ENCODE peak calls at places on chromosomes 6 and 20, in ten cellular contexts. T, O, F, Q, N, P, V, S, J and D are unnamed samples.

GRCh38 chr20:54197621-54198604 is 10.0 kb upstream of the PFDN4 start:
- DNase-seq in T (no peak), J (no peak), P (no peak), S (no peak), V (peak), O (no peak), F (no peak), Q (no peak), N (peak), D (no peak)

GRCh38 chr6:1630771-1631217 is 21.1 kb downstream of the FOXC1 start:
- DNase-seq in O (no peak), S (no peak), V (peak), T (peak), F (no peak), J (no peak), Q (no peak), P (no peak), N (no peak), D (no peak)

GRCh38 chr6:143575440-143575839 is 63.9 kb upstream of the FUCA2 start:
- DNase-seq in F (peak), O (peak), N (peak), S (peak), T (no peak), P (no peak), Q (peak), J (peak), V (peak), D (peak)

GRCh38 chr6:73121421-73121993 is 103.8 kb downstream of the KHDC1L start:
- DNase-seq in J (no peak), Q (no peak), T (no peak), O (peak), V (peak), S (no peak), N (peak), P (no peak), F (no peak), D (no peak)

GRCh38 chr6:79946773-79947190 is 571 bp downstream of the ELOVL4 start:
- DNase-seq in S (no peak), O (peak), N (peak), P (no peak), Q (peak), T (peak), F (peak), V (peak), J (peak), D (no peak)

GRCh38 chr6:87698618-87699017 is 3.4 kb downstream of the AKIRIN2 start:
- DNase-seq in O (no peak), T (no peak), Q (no peak), V (peak), J (no peak), N (peak), P (no peak), S (no peak), F (no peak), D (no peak)

GRCh38 chr20:62645613-62646012 is 3.3 kb downstream of the SLCO4A1 start:
- DNase-seq in F (no peak), Q (no peak), J (no peak), O (no peak), P (no peak), T (no peak), N (no peak), S (no peak), V (no peak), D (no peak)

GRCh38 chr20:4455301-4455701 is 266.4 kb upstream of the PRND start:
- DNase-seq in Q (no peak), F (no peak), N (peak), J (no peak), T (no peak), P (no peak), O (no peak), S (no peak), V (no peak), D (no peak)

GRCh38 chr20:24674921-24675605 is 205.6 kb downstream of the SYNDIG1 start:
- DNase-seq in P (no peak), F (no peak), T (peak), Q (no peak), V (no peak), O (no peak), N (no peak), S (no peak), J (no peak), D (no peak)

GRCh38 chr20:17614176-17614811 is 44.4 kb downstream of the DSTN start:
- DNase-seq in F (peak), T (peak), P (no peak), O (no peak), N (peak), S (no peak), J (peak), Q (no peak), V (no peak), D (no peak)

GRCh38 chr6:77650098-77650663 is 2.7 kb upstream of the MEI4 start:
- DNase-seq in J (peak), Q (peak), F (no peak), O (no peak), V (no peak), T (peak), S (peak), P (no peak), N (no peak), D (no peak)

GRCh38 chr6:113120214-113120576 is 737.0 kb upstream of the MARCKS start:
- DNase-seq in O (peak), T (no peak), J (no peak), N (peak), F (no peak), P (no peak), V (peak), Q (no peak), S (no peak), D (no peak)

GRCh38 chr20:57719951-57720350 is 10.1 kb upstream of the PMEPA1 start:
- DNase-seq in S (no peak), T (no peak), P (no peak), O (no peak), N (no peak), F (no peak), Q (no peak), V (no peak), J (no peak), D (no peak)

GRCh38 chr20:51216850-51217249 is 193.9 kb upstream of the KCNG1 start:
- DNase-seq in J (no peak), F (no peak), S (no peak), N (no peak), P (no peak), T (no peak), V (no peak), Q (no peak), O (no peak), D (no peak)

GRCh38 chr6:156752666-156753301 is 24.4 kb upstream of the ARID1B start:
- DNase-seq in P (no peak), T (no peak), F (no peak), S (no peak), O (no peak), J (peak), V (peak), Q (no peak), N (no peak), D (no peak)

GRCh38 chr6:155079985-155080452 is 84.9 kb downstream of the TIAM2 start:
- DNase-seq in V (no peak), S (no peak), O (no peak), J (no peak), T (no peak), P (no peak), N (no peak), F (no peak), Q (no peak), D (no peak)

GRCh38 chr20:37581246-37581645 is 53.6 kb upstream of the BLCAP start:
- DNase-seq in J (no peak), Q (no peak), T (no peak), F (no peak), N (no peak), V (no peak), S (no peak), P (no peak), O (no peak), D (no peak)

GRCh38 chr6:167962717-167963116 is 34.8 kb upstream of the KIF25 start:
- DNase-seq in J (no peak), P (no peak), T (no peak), F (no peak), V (no peak), O (no peak), Q (no peak), S (no peak), N (peak), D (no peak)

GRCh38 chr20:48722002-48722731 is 105.6 kb downstream of the PREX1 start:
- DNase-seq in O (no peak), V (peak), F (no peak), J (no peak), Q (no peak), S (no peak), T (no peak), N (no peak), P (no peak), D (peak)

GRCh38 chr6:152225231-152225934 is 411.8 kb downstream of the SYNE1 start:
- DNase-seq in O (no peak), Q (no peak), S (no peak), P (no peak), T (no peak), J (no peak), N (no peak), F (no peak), V (no peak), D (no peak)

GRCh38 chr6:96725276-96725675 is 112.0 kb downstream of the GPR63 start:
- DNase-seq in N (no peak), F (no peak), Q (no peak), S (no peak), P (no peak), V (no peak), T (no peak), O (no peak), J (no peak), D (no peak)

GRCh38 chr20:31861346-31862156 is 8.8 kb downstream of the DUSP15 start:
- DNase-seq in N (peak), F (no peak), J (peak), O (no peak), V (peak), S (no peak), T (peak), Q (peak), P (peak), D (peak)

GRCh38 chr6:118787746-118788419 is 106.1 kb upstream of the ASF1A start:
- DNase-seq in Q (no peak), J (no peak), P (no peak), N (no peak), V (no peak), F (no peak), O (no peak), T (no peak), S (no peak), D (no peak)